ENCODE peak calls at places on chromosome 10, in seven cellular contexts. Z is CD4-positive, CD25-positive, alpha-beta regulatory T cell; Q is upper lobe of right lung; G is mesenchymal stem cell; C is adrenal gland; I is osteoblast; D is pancreas. F is an unnamed sample.

GRCh38 chr10:33137356-33138007 is 179.5 kb upstream of the ITGB1 start:
- DNase-seq in Z (no peak), Q (no peak), G (no peak), C (no peak), I (no peak), D (no peak), F (no peak)

GRCh38 chr10:29849886-29850285 is 209.5 kb downstream of the JCAD start:
- DNase-seq in Z (no peak), Q (no peak), G (no peak), C (no peak), I (no peak), D (no peak), F (no peak)

GRCh38 chr10:91924212-91925021 is 847 bp downstream of the BTAF1 start:
- DNase-seq in Z (no peak), Q (no peak), G (peak; percentile 58), C (no peak), I (no peak), D (no peak), F (no peak)

GRCh38 chr10:49269523-49269922 is 29.4 kb upstream of the C10orf71 start:
- DNase-seq in Z (no peak), Q (no peak), G (no peak), C (no peak), I (no peak), D (no peak), F (no peak)

GRCh38 chr10:59622320-59622901 is 87.2 kb downstream of the SLC16A9 start:
- DNase-seq in Z (no peak), Q (no peak), G (peak; percentile 70), C (peak; percentile 72), I (peak; percentile 52), D (peak; percentile 13), F (peak; percentile 26)

GRCh38 chr10:52818019-52818418 is 45.4 kb upstream of the MBL2 start:
- DNase-seq in Z (no peak), Q (no peak), G (peak; percentile 65), C (no peak), I (no peak), D (no peak), F (peak; percentile 11)

GRCh38 chr10:17847586-17848296 is 38.6 kb downstream of the MRC1 start:
- DNase-seq in Z (no peak), Q (no peak), G (peak; percentile 38), C (no peak), I (no peak), D (no peak), F (no peak)

GRCh38 chr10:49649294-49649693 is 30.2 kb upstream of the C10orf53 start:
- DNase-seq in Z (no peak), Q (no peak), G (no peak), C (peak; percentile 31), I (no peak), D (no peak), F (peak; percentile 79)

GRCh38 chr10:78914502-78915330 is 154.1 kb upstream of the ZMIZ1 start:
- DNase-seq in Z (no peak), Q (peak; percentile 46), G (no peak), C (no peak), I (no peak), D (peak; percentile 30), F (no peak)

GRCh38 chr10:28991326-28991725 is 297.5 kb upstream of the LYZL1 start:
- DNase-seq in Z (no peak), Q (no peak), G (peak; percentile 68), C (no peak), I (peak; percentile 68), D (no peak), F (no peak)

DNA sequence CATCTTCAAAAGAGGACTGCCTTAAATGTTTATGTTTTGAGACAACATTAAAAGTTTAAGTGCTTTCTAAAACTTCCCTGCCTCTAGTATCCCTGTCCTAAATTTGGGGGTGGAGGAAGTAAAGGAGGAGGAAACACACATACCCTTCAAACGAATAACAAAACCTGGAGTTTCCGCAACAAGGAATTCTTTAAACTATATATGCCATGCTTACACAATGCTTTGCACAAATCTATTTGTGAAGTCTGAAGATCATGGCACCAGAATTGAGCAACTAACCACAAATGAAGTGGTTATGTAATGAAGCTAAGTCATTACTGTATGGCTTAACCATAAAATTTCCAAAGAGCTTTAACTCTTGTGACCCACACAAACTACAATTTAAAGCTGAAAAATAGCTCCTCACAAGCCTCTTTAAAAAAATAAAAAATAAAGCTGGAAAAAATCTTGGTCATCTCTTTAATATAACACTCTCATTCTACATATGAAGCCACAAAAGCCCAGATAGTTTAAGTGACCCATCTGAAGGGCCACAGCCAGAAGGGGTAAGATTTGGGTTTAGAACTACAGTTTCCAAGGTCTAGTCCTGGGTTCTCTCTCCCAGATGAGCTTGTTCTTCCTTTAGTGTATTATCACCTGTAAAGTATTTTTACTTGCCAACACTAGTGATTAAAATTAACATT is 9.4 kb downstream of the NCOA4 start:
- DNase-seq in Z (no peak), Q (no peak), G (peak; percentile 96), C (no peak), I (no peak), D (no peak), F (no peak)
- H3K4me3 ChIP-seq in Z (no peak overlapping the region), Q (peak overlapping the region; percentile 66), G (peak overlapping the region; percentile 30), C (no peak overlapping the region), I (peak overlapping the region; percentile 6), D (no peak overlapping the region), F (no peak overlapping the region)

GRCh38 chr10:121828045-121828444 is 99.8 kb downstream of the ATE1 start:
- DNase-seq in Z (no peak), Q (no peak), G (no peak), C (no peak), I (no peak), D (no peak), F (no peak)
- H3K36me3 ChIP-seq in Z (peaks cover 22% of the 10 kb centered on the region), Q (no peaks in the 10 kb centered on the region), G (peaks cover 5% of the 10 kb centered on the region), C (no peaks in the 10 kb centered on the region), I (no peaks in the 10 kb centered on the region), D (no peaks in the 10 kb centered on the region), F (no peaks in the 10 kb centered on the region)

GRCh38 chr10:100618091-100618615 is 82.4 kb downstream of the HIF1AN start:
- DNase-seq in Z (no peak), Q (no peak), G (no peak), C (no peak), I (no peak), D (no peak), F (no peak)
- H3K27me3 ChIP-seq in Z (no peaks in the 10 kb centered on the region), Q (peaks cover 53% of the 10 kb centered on the region), G (peaks cover 89% of the 10 kb centered on the region), C (peaks cover 29% of the 10 kb centered on the region), I (peaks cover 68% of the 10 kb centered on the region), D (peaks cover 6% of the 10 kb centered on the region), F (no peaks in the 10 kb centered on the region)

DNA sequence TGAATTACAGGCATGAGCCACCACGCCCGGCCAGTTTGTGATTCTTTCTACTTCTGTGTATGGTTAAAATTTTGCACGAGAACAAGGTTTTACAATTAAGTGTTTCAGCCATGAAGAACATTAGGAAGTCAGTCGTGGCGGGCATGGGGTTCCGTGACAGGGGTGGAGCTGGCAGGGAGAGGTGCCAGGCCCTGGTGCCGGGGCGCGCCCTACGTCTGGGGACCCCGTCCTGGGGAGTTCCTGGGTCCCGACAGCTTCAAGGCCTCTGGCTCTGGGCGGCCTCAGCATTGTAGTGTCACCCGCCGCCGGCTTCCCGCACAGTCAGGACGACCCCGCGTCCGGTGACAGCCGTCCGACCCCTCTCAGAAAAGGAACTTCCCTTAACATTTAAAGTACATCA is 23.0 kb upstream of the MKI67 start:
- DNase-seq in Z (no peak), Q (no peak), G (no peak), C (no peak), I (no peak), D (no peak), F (no peak)
- H3K4me3 ChIP-seq in Z (no peak overlapping the region), Q (no peak overlapping the region), G (no peak overlapping the region), C (no peak overlapping the region), I (no peak overlapping the region), D (no peak overlapping the region), F (peak overlapping the region; percentile 28)

GRCh38 chr10:118793545-118793944 is 38.8 kb upstream of the CACUL1 start:
- DNase-seq in Z (no peak), Q (peak; percentile 79), G (no peak), C (peak; percentile 61), I (peak; percentile 26), D (no peak), F (no peak)
- H3K36me3 ChIP-seq in Z (no peaks in the 10 kb centered on the region), Q (no peaks in the 10 kb centered on the region), G (no peaks in the 10 kb centered on the region), C (no peaks in the 10 kb centered on the region), I (no peaks in the 10 kb centered on the region), D (no peaks in the 10 kb centered on the region), F (no peaks in the 10 kb centered on the region)

GRCh38 chr10:100866575-100867098 is 46.1 kb upstream of the SLF2 start:
- DNase-seq in Z (no peak), Q (no peak), G (no peak), C (no peak), I (no peak), D (no peak), F (peak; percentile 94)
- H3K27me3 ChIP-seq in Z (no peaks in the 10 kb centered on the region), Q (peaks cover 23% of the 10 kb centered on the region), G (peaks cover 62% of the 10 kb centered on the region), C (no peaks in the 10 kb centered on the region), I (peaks cover 50% of the 10 kb centered on the region), D (no peaks in the 10 kb centered on the region), F (peaks cover 14% of the 10 kb centered on the region)

F was measured in H7.